ENCODE peak calls at places on chromosomes 2 and 18, in eight cellular contexts. H is HAP-1; Q is CD8-positive, alpha-beta T cell; I is right cardiac atrium; N is CD8-positive, alpha-beta memory T cell; P is naive thymus-derived CD4-positive, alpha-beta T cell; W is psoas muscle; K is HL-60. F is an unnamed sample.
A peak's percentile ranks its signal among the peaks of the same experiment; 100 is the strongest.

GRCh38 chr2:120442923-120443571 is 97.1 kb downstream of the INHBB start:
- DNase-seq in H (no peak), Q (no peak), I (peak; percentile 74), N (no peak), P (peak; percentile 38), W (no peak), K (no peak), F (no peak)

GRCh38 chr2:176072951-176073904 is 10.5 kb downstream of the EVX2 start:
- DNase-seq in H (peak; percentile 42), Q (no peak), I (no peak), N (no peak), P (no peak), W (no peak), K (no peak), F (no peak)

GRCh38 chr18:63365909-63366269 is 1.1 kb downstream of the KDSR start:
- DNase-seq in H (peak; percentile 26), Q (no peak), I (no peak), N (no peak), P (no peak), W (no peak), K (no peak), F (peak; percentile 18)

GRCh38 chr2:24930768-24931167 is 10.7 kb upstream of the ADCY3 start:
- DNase-seq in H (peak; percentile 34), Q (no peak), I (no peak), N (no peak), P (no peak), W (no peak), K (no peak), F (no peak)

GRCh38 chr2:190360561-190360960 is 17.2 kb downstream of the INPP1 start:
- DNase-seq in H (no peak), Q (no peak), I (no peak), N (no peak), P (no peak), W (no peak), K (no peak), F (no peak)

GRCh38 chr2:228875152-228875875 is 395.8 kb downstream of the PID1 start:
- DNase-seq in H (no peak), Q (no peak), I (no peak), N (no peak), P (no peak), W (no peak), K (no peak), F (no peak)

GRCh38 chr2:189236066-189236465 is 56.5 kb upstream of the COL5A2 start:
- DNase-seq in H (no peak), Q (no peak), I (no peak), N (no peak), P (no peak), W (no peak), K (no peak), F (no peak)

GRCh38 chr2:36357506-36358316 is 2.1 kb downstream of the CRIM1 start:
- DNase-seq in H (peak; percentile 69), Q (no peak), I (peak; percentile 67), N (peak; percentile 53), P (no peak), W (peak; percentile 57), K (no peak), F (peak; percentile 54)

GRCh38 chr2:219439518-219439917 is 4.9 kb downstream of the SPEG start:
- DNase-seq in H (no peak), Q (no peak), I (no peak), N (no peak), P (no peak), W (peak; percentile 51), K (no peak), F (no peak)

GRCh38 chr2:122481717-122482116 is 726.3 kb downstream of the TSN start:
- DNase-seq in H (no peak), Q (no peak), I (no peak), N (no peak), P (no peak), W (no peak), K (no peak), F (no peak)

GRCh38 chr2:218997730-218998129 is 4.5 kb upstream of the CRYBA2 start:
- DNase-seq in H (no peak), Q (no peak), I (no peak), N (no peak), P (no peak), W (no peak), K (no peak), F (no peak)

GRCh38 chr2:225091336-225091735 is 49.1 kb upstream of the DOCK10 start:
- DNase-seq in H (no peak), Q (no peak), I (no peak), N (no peak), P (no peak), W (no peak), K (no peak), F (no peak)

GRCh38 chr2:148237911-148238310 is 217.0 kb downstream of the MBD5 start:
- DNase-seq in H (no peak), Q (no peak), I (no peak), N (no peak), P (no peak), W (no peak), K (no peak), F (no peak)

GRCh38 chr18:35122586-35123224 is 81.5 kb downstream of the MAPRE2 start:
- DNase-seq in H (no peak), Q (no peak), I (peak; percentile 49), N (no peak), P (peak; percentile 47), W (peak; percentile 60), K (no peak), F (peak; percentile 78)

GRCh38 chr2:215435261-215435808 is 533 bp downstream of the FN1 start:
- DNase-seq in H (peak; percentile 59), Q (no peak), I (peak; percentile 77), N (no peak), P (no peak), W (peak; percentile 35), K (no peak), F (peak; percentile 19)

GRCh38 chr2:170396799-170397459 is 219.0 kb downstream of the MYO3B start:
- DNase-seq in H (no peak), Q (no peak), I (no peak), N (no peak), P (peak; percentile 15), W (no peak), K (peak; percentile 3), F (no peak)

GRCh38 chr18:71209944-71210343 is 921.1 kb downstream of the SOCS6 start:
- DNase-seq in H (no peak), Q (no peak), I (no peak), N (no peak), P (no peak), W (no peak), K (no peak), F (no peak)

GRCh38 chr2:16525265-16525887 is 140.3 kb downstream of the CYRIA start:
- DNase-seq in H (peak; percentile 72), Q (no peak), I (no peak), N (no peak), P (no peak), W (peak; percentile 18), K (peak; percentile 18), F (peak; percentile 22)

GRCh38 chr2:75200140-75200985 is 1.0 kb upstream of the TACR1 start:
- DNase-seq in H (peak; percentile 52), Q (no peak), I (peak; percentile 78), N (no peak), P (no peak), W (peak; percentile 49), K (no peak), F (peak; percentile 35)

DNA sequence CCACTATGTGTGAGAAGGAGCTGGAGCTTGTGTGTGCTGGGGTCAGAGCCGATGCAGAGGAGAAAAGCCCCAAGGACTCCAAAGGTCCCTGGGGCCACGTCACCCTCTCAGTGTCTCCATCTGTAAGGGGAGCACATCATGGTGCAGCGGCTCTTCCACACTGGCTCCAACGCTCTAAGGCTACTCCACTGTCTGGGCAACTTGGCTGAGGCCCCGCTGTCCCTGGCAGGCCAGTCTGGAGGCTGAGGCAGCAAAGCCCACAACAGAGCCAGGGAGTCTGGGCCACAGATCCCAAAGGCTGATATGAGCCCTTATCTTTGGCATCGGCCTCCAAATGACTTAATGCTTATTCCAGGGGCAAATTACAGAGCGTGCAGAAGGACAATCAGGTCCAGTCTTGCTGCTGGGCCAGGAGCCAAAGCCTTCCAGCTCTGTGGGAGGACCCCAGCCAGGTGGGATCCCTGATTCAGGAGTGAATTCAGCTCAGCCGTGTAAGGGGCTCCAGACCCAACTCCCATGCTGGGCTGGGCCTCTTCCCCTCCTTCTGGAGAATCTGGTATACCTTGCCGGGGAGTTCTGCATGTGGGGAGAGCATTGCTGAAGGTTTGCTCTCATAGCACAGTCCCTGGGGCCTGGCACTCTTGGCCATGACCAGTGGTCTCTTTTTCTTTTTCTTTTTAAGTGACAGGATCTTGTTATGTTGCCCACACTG is 1.8 kb upstream of the DUSP2 start:
- DNase-seq in H (no peak), Q (no peak), I (no peak), N (peak; percentile 59), P (no peak), W (no peak), K (no peak), F (peak; percentile 81)
- H3K4me3 ChIP-seq in H (no peak overlapping the region), Q (peak overlapping the region; percentile 21), I (no peak overlapping the region), N (peak overlapping the region; percentile 89), P (peak overlapping the region; percentile 69), W (no peak overlapping the region), K (no peak overlapping the region), F (no peak overlapping the region)

DNA sequence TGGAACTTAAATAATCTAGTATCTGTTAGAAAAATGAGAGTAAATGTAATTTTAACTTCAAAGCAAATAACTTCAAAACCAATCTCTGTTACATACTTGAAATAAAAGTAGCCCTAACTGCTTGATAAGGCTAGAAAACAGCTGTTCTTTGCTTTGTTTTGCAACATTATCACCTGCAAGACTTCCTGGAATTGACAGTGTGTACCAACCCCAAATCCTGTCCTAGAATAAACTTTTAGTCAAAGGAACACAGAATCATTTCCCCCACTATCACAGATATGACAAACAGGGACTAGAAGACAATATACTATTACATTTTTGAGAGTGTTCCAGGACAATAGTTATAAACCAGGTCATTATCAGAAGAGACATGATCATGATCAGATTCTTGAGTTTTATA is 105.3 kb upstream of the PGAP1 start:
- DNase-seq in H (no peak), Q (no peak), I (no peak), N (no peak), P (peak; percentile 19), W (no peak), K (no peak), F (no peak)
- H3K4me3 ChIP-seq in H (no peak overlapping the region), Q (no peak overlapping the region), I (no peak overlapping the region), N (no peak overlapping the region), P (no peak overlapping the region), W (no peak overlapping the region), K (no peak overlapping the region), F (no peak overlapping the region)

DNA sequence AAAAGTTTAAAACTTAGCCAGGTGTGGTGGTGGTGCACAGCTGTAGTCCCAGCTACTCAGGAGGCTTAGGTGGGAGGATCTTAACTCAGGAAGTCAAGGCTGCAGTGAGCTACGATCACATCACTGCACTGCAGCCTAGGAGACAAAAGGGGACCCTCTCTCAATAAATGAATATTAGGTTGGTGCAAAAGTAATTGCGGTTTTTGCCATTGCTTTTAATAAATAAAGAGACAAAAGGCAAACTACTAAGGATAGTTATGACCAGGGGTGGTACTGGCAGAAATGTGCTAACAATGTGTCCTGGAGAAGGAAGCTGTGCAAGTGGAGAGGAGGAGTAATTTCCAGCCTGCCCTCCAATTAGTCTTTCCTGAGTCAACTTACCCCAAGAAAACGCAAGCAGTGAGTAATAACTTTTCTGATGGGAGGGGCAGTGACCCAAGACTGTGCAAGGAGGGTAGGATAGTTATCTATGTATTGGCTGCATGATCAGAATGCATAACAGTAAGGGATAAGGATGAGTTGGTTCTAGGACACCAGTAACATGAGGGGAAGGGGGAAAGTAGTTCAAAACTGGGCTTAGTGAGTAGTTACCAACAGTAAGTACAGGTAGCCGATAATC is 1.5 kb downstream of the EXOC6B start:
- DNase-seq in H (no peak), Q (no peak), I (no peak), N (no peak), P (no peak), W (no peak), K (no peak), F (peak; percentile 21)
- H3K4me3 ChIP-seq in H (peak overlapping the region; percentile 84), Q (peak overlapping the region; percentile 70), I (peak overlapping the region; percentile 68), N (no peak overlapping the region), P (peak overlapping the region; percentile 70), W (peak overlapping the region; percentile 94), K (no peak overlapping the region), F (no peak overlapping the region)

GRCh38 chr2:207255565-207255964 is 89.8 kb upstream of the KLF7 start:
- DNase-seq in H (no peak), Q (no peak), I (no peak), N (no peak), P (no peak), W (no peak), K (no peak), F (no peak)
- H3K4me3 ChIP-seq in H (no peak overlapping the region), Q (no peak overlapping the region), I (no peak overlapping the region), N (no peak overlapping the region), P (no peak overlapping the region), W (no peak overlapping the region), K (no peak overlapping the region), F (no peak overlapping the region)

F was measured in adrenal gland.